ENCODE peak calls at places on chromosomes 1 and 21, in nine cellular contexts. A is SJSA1; Y is CD4-positive, alpha-beta T cell; T is left ventricle myocardium inferior; B is IMR-90; H is AG04450; N is lower lobe of right lung; D is thoracic aorta; Z is adrenal gland. K is an unnamed sample.

GRCh38 chr1:61692155-61692783 is 32.7 kb downstream of the TM2D1 start:
- DNase-seq in A (peak; percentile 85), Y (no peak), T (no peak), B (peak; percentile 73), H (peak; percentile 13), N (no peak), D (no peak), Z (no peak), K (no peak)

GRCh38 chr1:76075877-76076276 is 1.3 kb downstream of the ST6GALNAC3 start:
- DNase-seq in A (no peak), Y (no peak), T (no peak), B (peak; percentile 9), H (no peak), N (no peak), D (no peak), Z (no peak), K (no peak)

GRCh38 chr1:4553761-4554160 is 100.6 kb upstream of the AJAP1 start:
- DNase-seq in A (no peak), Y (no peak), T (no peak), B (no peak), H (no peak), N (no peak), D (no peak), Z (no peak), K (no peak)

GRCh38 chr1:223363057-223363855 is 720 bp downstream of the SUSD4 start:
- DNase-seq in A (no peak), Y (peak; percentile 5), T (peak; percentile 59), B (peak; percentile 26), H (no peak), N (peak; percentile 51), D (no peak), Z (peak; percentile 26), K (no peak)

GRCh38 chr1:222543817-222544216 is 4.1 kb downstream of the HHIPL2 start:
- DNase-seq in A (no peak), Y (no peak), T (no peak), B (no peak), H (no peak), N (no peak), D (no peak), Z (no peak), K (no peak)

GRCh38 chr1:83641206-83641658 is 357.7 kb downstream of the TTLL7 start:
- DNase-seq in A (peak; percentile 28), Y (no peak), T (no peak), B (no peak), H (no peak), N (no peak), D (no peak), Z (no peak), K (no peak)

GRCh38 chr1:68321084-68321685 is 88.9 kb upstream of the WLS start:
- DNase-seq in A (no peak), Y (no peak), T (peak; percentile 67), B (peak; percentile 61), H (no peak), N (peak; percentile 79), D (peak; percentile 21), Z (peak; percentile 62), K (no peak)

GRCh38 chr1:180098242-180098995 is 56.2 kb upstream of the QSOX1 start:
- DNase-seq in A (peak; percentile 81), Y (no peak), T (no peak), B (peak; percentile 95), H (peak; percentile 92), N (no peak), D (no peak), Z (no peak), K (no peak)

DNA sequence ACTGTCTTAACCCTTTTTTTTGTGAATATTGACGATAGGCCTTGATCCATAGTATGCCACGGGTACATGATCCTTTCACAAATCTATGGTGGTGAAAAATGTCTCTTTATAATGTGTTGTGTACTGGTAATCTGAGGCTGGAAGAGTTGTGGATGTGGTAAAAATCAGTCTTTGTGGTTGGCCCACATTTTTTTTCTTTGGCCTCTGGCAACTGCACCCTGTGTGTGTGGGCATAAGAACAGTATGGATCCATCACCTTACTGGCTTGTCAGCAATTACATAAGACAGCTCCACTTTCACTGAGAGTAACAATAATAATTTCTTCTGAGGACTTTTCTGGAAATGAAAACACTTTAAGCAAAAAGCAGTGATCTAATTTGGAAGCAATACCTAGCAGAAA is 101.6 kb downstream of the GABPA start:
- DNase-seq in A (no peak), Y (no peak), T (no peak), B (no peak), H (no peak), N (no peak), D (no peak), Z (no peak), K (no peak)
- H3K9me3 ChIP-seq in A (no peaks in the 10 kb centered on the region), Y (peaks cover 6% of the 10 kb centered on the region), T (peaks cover 35% of the 10 kb centered on the region), B (peaks cover 2% of the 10 kb centered on the region), H (no peaks in the 10 kb centered on the region), N (peaks cover 11% of the 10 kb centered on the region), D (peaks cover 4% of the 10 kb centered on the region), Z (no peaks in the 10 kb centered on the region), K (no peaks in the 10 kb centered on the region)

DNA sequence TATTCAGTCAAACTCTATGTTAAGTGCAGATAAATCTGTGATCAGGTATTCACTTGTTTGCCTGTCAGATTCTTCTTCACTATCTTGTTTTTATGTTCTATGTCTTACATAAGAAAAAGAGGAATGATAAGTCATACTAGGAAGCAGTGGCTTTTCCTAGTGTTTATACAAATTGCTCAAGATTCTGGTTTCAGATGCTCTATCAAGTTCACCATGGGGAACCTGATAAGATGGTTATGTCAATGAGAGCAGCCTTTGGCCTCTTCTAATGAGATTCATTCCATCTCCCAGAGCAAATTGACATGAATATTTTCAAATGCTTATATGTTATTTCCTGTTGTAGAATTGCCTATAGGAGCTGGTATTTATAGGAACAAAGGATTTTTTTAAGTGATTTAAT is 218.8 kb upstream of the TMPRSS15 start:
- DNase-seq in A (no peak), Y (no peak), T (no peak), B (no peak), H (no peak), N (no peak), D (no peak), Z (no peak), K (no peak)
- H3K9me3 ChIP-seq in A (no peaks in the 10 kb centered on the region), Y (no peaks in the 10 kb centered on the region), T (no peaks in the 10 kb centered on the region), B (no peaks in the 10 kb centered on the region), H (no peaks in the 10 kb centered on the region), N (no peaks in the 10 kb centered on the region), D (no peaks in the 10 kb centered on the region), Z (no peaks in the 10 kb centered on the region), K (no peaks in the 10 kb centered on the region)

GRCh38 chr1:79874289-79874688 is 867.8 kb upstream of the ADGRL4 start:
- DNase-seq in A (no peak), Y (no peak), T (no peak), B (peak; percentile 6), H (no peak), N (no peak), D (no peak), Z (no peak), K (no peak)
- H3K9me3 ChIP-seq in A (no peaks in the 10 kb centered on the region), Y (peaks cover 5% of the 10 kb centered on the region), T (peaks cover 18% of the 10 kb centered on the region), B (peaks cover 2% of the 10 kb centered on the region), H (no peaks in the 10 kb centered on the region), N (peaks cover 3% of the 10 kb centered on the region), D (peaks cover 4% of the 10 kb centered on the region), Z (no peaks in the 10 kb centered on the region), K (no peaks in the 10 kb centered on the region)

DNA sequence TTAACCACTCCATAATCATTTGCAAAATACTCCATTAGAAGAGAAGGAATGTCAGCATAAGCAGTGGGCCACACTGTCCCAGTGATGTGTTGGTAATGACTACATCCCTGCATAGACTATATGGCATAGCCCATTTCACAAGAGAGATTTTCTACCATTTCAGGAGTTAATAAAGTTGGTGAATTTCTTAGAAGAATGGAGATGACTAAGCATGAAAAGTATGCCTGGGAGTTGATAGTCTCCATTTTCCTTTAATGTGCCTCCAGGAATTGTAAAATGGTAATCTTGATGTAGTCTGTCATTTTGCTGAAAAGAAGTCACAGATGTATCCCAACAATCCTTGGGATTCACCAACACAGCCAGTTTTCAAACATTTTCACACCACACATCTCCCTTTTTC is 608.8 kb upstream of the CHRM3 start:
- DNase-seq in A (no peak), Y (no peak), T (no peak), B (peak; percentile 17), H (no peak), N (no peak), D (no peak), Z (no peak), K (no peak)
- H3K9me3 ChIP-seq in A (peaks cover 8% of the 10 kb centered on the region), Y (no peaks in the 10 kb centered on the region), T (no peaks in the 10 kb centered on the region), B (peaks cover 5% of the 10 kb centered on the region), H (no peaks in the 10 kb centered on the region), N (no peaks in the 10 kb centered on the region), D (no peaks in the 10 kb centered on the region), Z (no peaks in the 10 kb centered on the region), K (peaks cover 6% of the 10 kb centered on the region)